ENCODE peak calls at places on chromosomes 13 and 19, in six cellular contexts. N, R, Y, H, V and P are unnamed samples.

GRCh38 chr13:94390881-94391280 is 88.6 kb downstream of the DCT start:
- DNase-seq in N (no peak), R (no peak), Y (peak; percentile 18), H (no peak), V (no peak), P (no peak)

GRCh38 chr13:48346583-48346982 is 43.0 kb downstream of the RB1 start:
- DNase-seq in N (no peak), R (no peak), Y (no peak), H (no peak), V (no peak), P (no peak)

GRCh38 chr13:107422421-107422820 is 792.9 kb downstream of the LIG4 start:
- DNase-seq in N (no peak), R (no peak), Y (no peak), H (no peak), V (no peak), P (no peak)

GRCh38 chr19:5078179-5078578 is 109.3 kb downstream of the KDM4B start:
- DNase-seq in N (no peak), R (no peak), Y (no peak), H (no peak), V (no peak), P (no peak)

GRCh38 chr13:74770361-74770760 is 636.2 kb upstream of the KLF12 start:
- DNase-seq in N (no peak), R (no peak), Y (peak; percentile 94), H (no peak), V (no peak), P (no peak)

GRCh38 chr13:30802953-30803478 is 67.7 kb downstream of the ALOX5AP start:
- DNase-seq in N (peak; percentile 83), R (peak; percentile 83), Y (peak; percentile 70), H (peak; percentile 86), V (peak; percentile 96), P (peak; percentile 85)

GRCh38 chr13:20547479-20547908 is 19.5 kb upstream of the IFT88 start:
- DNase-seq in N (no peak), R (no peak), Y (no peak), H (no peak), V (no peak), P (no peak)

GRCh38 chr19:18086590-18087138 is at the start of gene IL12RB1:
- DNase-seq in N (no peak), R (no peak), Y (no peak), H (no peak), V (peak; percentile 60), P (no peak)

GRCh38 chr19:36140289-36141038 is 598 bp downstream of the CAPNS1 start:
- DNase-seq in N (peak; percentile 61), R (peak; percentile 58), Y (peak; percentile 52), H (peak; percentile 28), V (peak; percentile 78), P (peak; percentile 53)

GRCh38 chr13:64928704-64929499 is 2301.2 kb downstream of the PCDH9 start:
- DNase-seq in N (no peak), R (no peak), Y (peak; percentile 86), H (no peak), V (no peak), P (no peak)

GRCh38 chr13:71055644-71056043 is 811.4 kb downstream of the DACH1 start:
- DNase-seq in N (no peak), R (no peak), Y (no peak), H (no peak), V (no peak), P (no peak)

GRCh38 chr19:50486823-50487515 is 10.3 kb upstream of the GARIN5A start:
- DNase-seq in N (no peak), R (no peak), Y (peak; percentile 19), H (no peak), V (no peak), P (no peak)

GRCh38 chr13:69324109-69324886 is 783.3 kb upstream of the ATXN8OS start:
- DNase-seq in N (no peak), R (no peak), Y (no peak), H (no peak), V (no peak), P (no peak)

GRCh38 chr19:54421169-54421516 is 5.9 kb downstream of the TTYH1 start:
- DNase-seq in N (no peak), R (no peak), Y (no peak), H (no peak), V (no peak), P (no peak)

GRCh38 chr19:8310342-8311055 is 2.3 kb upstream of the CD320 start:
- DNase-seq in N (no peak), R (no peak), Y (no peak), H (no peak), V (peak; percentile 48), P (no peak)

GRCh38 chr13:89468081-89468480 is 1796.9 kb downstream of the SLITRK5 start:
- DNase-seq in N (no peak), R (no peak), Y (no peak), H (no peak), V (no peak), P (no peak)

GRCh38 chr13:40316301-40316700 is 350.1 kb downstream of the FOXO1 start:
- DNase-seq in N (no peak), R (no peak), Y (no peak), H (no peak), V (peak; percentile 56), P (no peak)

GRCh38 chr13:74135306-74136088 is 1.3 kb upstream of the KLF12 start:
- DNase-seq in N (peak; percentile 57), R (peak; percentile 85), Y (peak; percentile 75), H (peak; percentile 79), V (peak; percentile 66), P (peak; percentile 41)

GRCh38 chr19:20078696-20079095 is 896 bp downstream of the ZNF90 start:
- DNase-seq in N (peak; percentile 24), R (peak; percentile 9), Y (peak; percentile 18), H (peak; percentile 18), V (peak; percentile 66), P (peak; percentile 68)

GRCh38 chr19:15091918-15092753 is 10.1 kb downstream of the OR1I1 start:
- DNase-seq in N (peak; percentile 82), R (peak; percentile 35), Y (peak; percentile 71), H (no peak), V (peak; percentile 59), P (peak; percentile 19)

GRCh38 chr13:30364876-30365275 is 57.4 kb upstream of the UBE2L5 start:
- DNase-seq in N (no peak), R (peak; percentile 21), Y (peak; percentile 48), H (no peak), V (no peak), P (peak; percentile 55)

GRCh38 chr19:11169896-11170678 is 14.5 kb upstream of the SPC24 start:
- DNase-seq in N (no peak), R (no peak), Y (peak; percentile 29), H (no peak), V (no peak), P (no peak)

GRCh38 chr13:37132211-37132610 is 26.7 kb upstream of the CSNK1A1L start:
- DNase-seq in N (no peak), R (no peak), Y (no peak), H (no peak), V (no peak), P (no peak)

GRCh38 chr19:12789098-12789903 is 2.0 kb upstream of the JUNB start:
- DNase-seq in N (no peak), R (no peak), Y (peak; percentile 18), H (no peak), V (no peak), P (no peak)

GRCh38 chr13:67100723-67101122 is 129.4 kb downstream of the PCDH9 start:
- DNase-seq in N (no peak), R (no peak), Y (no peak), H (no peak), V (no peak), P (no peak)

GRCh38 chr19:17306285-17306714 is 628 bp downstream of the MRPL34 start:
- DNase-seq in N (no peak), R (no peak), Y (no peak), H (no peak), V (no peak), P (no peak)

GRCh38 chr19:17479325-17479791 is 9.0 kb downstream of the SLC27A1 start:
- DNase-seq in N (no peak), R (no peak), Y (peak; percentile 76), H (no peak), V (no peak), P (no peak)

GRCh38 chr19:33622809-33623511 is 1.2 kb downstream of the CHST8 start:
- DNase-seq in N (no peak), R (no peak), Y (no peak), H (no peak), V (no peak), P (no peak)

GRCh38 chr13:113137656-113138292 is 15.2 kb downstream of the F10 start:
- DNase-seq in N (no peak), R (no peak), Y (no peak), H (no peak), V (peak; percentile 21), P (no peak)

GRCh38 chr13:35720690-35721554 is 244.4 kb upstream of the MAB21L1 start:
- DNase-seq in N (peak; percentile 40), R (peak; percentile 42), Y (peak; percentile 46), H (no peak), V (peak; percentile 74), P (peak; percentile 27)

GRCh38 chr13:34038326-34039068 is 220.5 kb downstream of the RFC3 start:
- DNase-seq in N (no peak), R (no peak), Y (no peak), H (no peak), V (no peak), P (no peak)

GRCh38 chr19:6519289-6519688 is 11.5 kb upstream of the TNFSF9 start:
- DNase-seq in N (no peak), R (no peak), Y (peak; percentile 61), H (no peak), V (no peak), P (no peak)

GRCh38 chr19:45901912-45902650 is at the start of gene MYPOP:
- DNase-seq in N (no peak), R (no peak), Y (no peak), H (no peak), V (no peak), P (peak; percentile 21)

GRCh38 chr19:40623403-40624239 is 22.5 kb downstream of the LTBP4 start:
- DNase-seq in N (peak; percentile 56), R (no peak), Y (peak; percentile 18), H (no peak), V (no peak), P (no peak)
- H3K4me3 ChIP-seq in N (no peak overlapping the region), R (no peak overlapping the region), Y (no peak overlapping the region), H (no peak overlapping the region), V (no peak overlapping the region), P (no peak overlapping the region)

DNA sequence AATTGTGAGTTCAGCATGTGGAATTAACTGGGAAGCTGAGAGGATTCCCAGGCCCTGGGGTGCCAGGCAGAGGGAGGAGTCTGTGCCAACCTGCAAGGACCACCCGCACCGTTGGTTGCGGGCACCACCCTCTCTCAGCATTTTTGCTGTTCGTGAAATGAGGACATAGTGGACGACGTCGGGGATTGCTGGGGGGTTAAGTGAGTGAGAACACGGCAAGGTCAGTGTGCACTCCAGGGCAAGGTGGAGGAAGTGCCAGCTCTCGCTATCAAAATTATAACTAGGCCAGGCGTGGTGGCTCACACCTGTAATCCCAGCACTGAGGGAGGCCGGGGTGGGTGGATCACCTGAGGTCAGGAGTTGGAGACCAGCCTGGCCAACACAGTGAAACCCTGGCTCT is 2.2 kb downstream of the FXYD3 start:
- DNase-seq in N (peak; percentile 16), R (no peak), Y (no peak), H (no peak), V (no peak), P (no peak)
- H3K27ac ChIP-seq in N (no peak overlapping the region), R (no peak overlapping the region), Y (no peak overlapping the region), H (no peak overlapping the region), V (no peak overlapping the region), P (no peak overlapping the region)

GRCh38 chr13:21676611-21677021 is 5.7 kb downstream of the FGF9 start:
- DNase-seq in N (peak; percentile 43), R (peak; percentile 31), Y (no peak), H (no peak), V (peak; percentile 62), P (peak; percentile 30)
- TF ChIP-seq CTCF in N (no peak), R (no peak), Y (no peak), H (peak; percentile 24), V (no peak), P (no peak)

GRCh38 chr13:32309812-32310706 is 5.1 kb downstream of the ZAR1L start:
- DNase-seq in N (no peak), R (no peak), Y (peak; percentile 72), H (no peak), V (no peak), P (peak; percentile 9)
- H3K4me3 ChIP-seq in N (no peak overlapping the region), R (peak overlapping the region; percentile 21), Y (no peak overlapping the region), H (peak overlapping the region; percentile 48), V (peak overlapping the region; percentile 2), P (no peak overlapping the region)